ENCODE peak calls at places on chromosomes 13 and 19, in six cellular contexts. Z, U, K, O, X and A are unnamed samples.

GRCh38 chr13:29187584-29187983 is 367.4 kb downstream of the MTUS2 start:
- DNase-seq in K (no peak), Z (no peak), U (no peak), O (no peak), X (no peak), A (no peak)

GRCh38 chr13:91724591-91724990 is 326.2 kb downstream of the GPC5 start:
- DNase-seq in Z (no peak), X (no peak), K (no peak), O (no peak), U (no peak), A (no peak)

GRCh38 chr19:1084024-1084868 is 10.9 kb downstream of the POLR2E start:
- DNase-seq in U (no peak), K (no peak), Z (no peak), O (no peak), X (no peak), A (no peak)

GRCh38 chr13:59991395-59991794 is 172.3 kb downstream of the DIAPH3 start:
- DNase-seq in X (no peak), K (no peak), Z (no peak), O (peak), U (no peak), A (no peak)

GRCh38 chr13:50893211-50893852 is 16.3 kb upstream of the RNASEH2B start:
- DNase-seq in U (no peak), O (no peak), X (no peak), K (no peak), Z (no peak), A (no peak)

GRCh38 chr19:13906525-13906904 is 514 bp downstream of the CC2D1A start:
- DNase-seq in U (no peak), X (peak), K (no peak), O (peak), Z (peak), A (peak)

GRCh38 chr13:40101708-40102359 is 446.4 kb downstream of the COG6 start:
- DNase-seq in O (no peak), U (no peak), Z (no peak), K (no peak), X (no peak), A (no peak)

GRCh38 chr13:39565036-39565949 is 37.7 kb downstream of the LHFPL6 start:
- DNase-seq in U (peak), X (no peak), K (peak), O (peak), Z (peak), A (peak)

GRCh38 chr19:2027361-2027760 is 11.8 kb upstream of the BTBD2 start:
- DNase-seq in O (no peak), K (no peak), X (no peak), U (no peak), Z (no peak), A (no peak)

GRCh38 chr19:19644054-19644388 is 564 bp upstream of the GMIP start:
- DNase-seq in O (no peak), K (no peak), X (no peak), Z (no peak), U (no peak), A (no peak)

GRCh38 chr19:34367424-34367957 is 2.5 kb downstream of the GPI start:
- DNase-seq in O (no peak), X (no peak), U (no peak), K (no peak), Z (no peak), A (no peak)

GRCh38 chr13:27124571-27124970 is 47.0 kb downstream of the USP12 start:
- DNase-seq in K (no peak), Z (no peak), O (no peak), X (no peak), U (no peak), A (no peak)

GRCh38 chr19:17777840-17778620 is 16.9 kb upstream of the B3GNT3 start:
- DNase-seq in X (peak), Z (peak), K (no peak), O (peak), U (peak), A (no peak)

GRCh38 chr19:4474504-4475136 is 2.5 kb downstream of the HDGFL2 start:
- DNase-seq in U (no peak), K (no peak), X (no peak), Z (no peak), O (peak), A (no peak)

GRCh38 chr19:41001243-41001971 is 10.3 kb downstream of the CYP2B6 start:
- DNase-seq in O (no peak), K (no peak), Z (no peak), U (no peak), X (no peak), A (peak)

GRCh38 chr19:2633693-2634075 is 68.8 kb downstream of the GNG7 start:
- DNase-seq in K (no peak), O (no peak), X (no peak), Z (no peak), U (no peak), A (no peak)

GRCh38 chr19:50607874-50608785 is 31.6 kb downstream of the SYT3 start:
- DNase-seq in O (peak), X (peak), K (peak), Z (no peak), U (peak), A (no peak)